ENCODE peak calls at places on chromosomes 11 and 22, in nine cellular contexts. J, E, C, X, Q, M, V, D and L are unnamed samples.

GRCh38 chr22:48890693-48891554 is 936.7 kb downstream of the BRD1 start:
- DNase-seq in C (no peak), J (no peak), D (no peak), V (no peak), M (no peak), E (no peak), Q (no peak), X (peak), L (no peak)

GRCh38 chr11:117613521-117613920 is 183.5 kb downstream of the DSCAML1 start:
- DNase-seq in V (no peak), M (no peak), Q (no peak), X (no peak), D (no peak), J (no peak), C (no peak), E (no peak), L (no peak)

GRCh38 chr11:11980841-11981308 is 27.6 kb downstream of the DKK3 start:
- DNase-seq in M (peak), E (peak), D (no peak), C (no peak), Q (no peak), V (no peak), X (no peak), J (no peak), L (no peak)

GRCh38 chr11:104198576-104198975 is 34.6 kb upstream of the PDGFD start:
- DNase-seq in V (no peak), X (no peak), M (no peak), J (peak), Q (no peak), E (no peak), C (peak), D (no peak), L (no peak)

GRCh38 chr11:28525636-28526405 is 417.6 kb downstream of the METTL15 start:
- DNase-seq in Q (no peak), C (no peak), X (no peak), D (no peak), E (no peak), J (no peak), V (no peak), M (no peak), L (no peak)

GRCh38 chr11:128476031-128476430 is 111.3 kb downstream of the ETS1 start:
- DNase-seq in C (no peak), X (no peak), M (no peak), D (no peak), V (no peak), E (no peak), J (no peak), Q (no peak), L (no peak)

GRCh38 chr11:119590651-119591308 is 138.2 kb downstream of the NECTIN1 start:
- DNase-seq in C (no peak), E (peak), M (no peak), V (no peak), Q (no peak), X (no peak), D (no peak), J (no peak), L (no peak)

GRCh38 chr11:68127791-68128681 is 6.8 kb upstream of the CHKA start:
- DNase-seq in D (no peak), E (peak), C (peak), J (no peak), Q (no peak), X (no peak), M (peak), V (peak), L (no peak)

GRCh38 chr11:121035823-121036222 is 11.9 kb downstream of the TBCEL start:
- DNase-seq in C (no peak), D (no peak), E (peak), J (no peak), V (no peak), M (no peak), X (no peak), Q (no peak), L (no peak)

GRCh38 chr11:58900479-58901420 is 38.5 kb upstream of the GLYATL1 start:
- DNase-seq in V (peak), Q (no peak), X (peak), D (peak), E (peak), C (peak), J (peak), M (peak), L (no peak)

GRCh38 chr11:25566298-25567200 is 765.4 kb upstream of the ANO3 start:
- DNase-seq in Q (no peak), M (no peak), D (no peak), C (peak), V (no peak), X (no peak), E (peak), J (peak), L (no peak)

GRCh38 chr11:2582958-2583604 is 116.7 kb downstream of the KCNQ1OT1 start:
- DNase-seq in E (no peak), M (no peak), X (peak), J (no peak), C (no peak), V (peak), D (no peak), Q (no peak), L (no peak)

GRCh38 chr11:69468911-69469885 is 12.3 kb upstream of the LINC01488 start:
- DNase-seq in Q (no peak), V (peak), X (no peak), D (no peak), C (no peak), E (no peak), J (no peak), M (no peak), L (no peak)

GRCh38 chr22:35839811-35840739 is 122.4 kb downstream of the APOL5 start:
- DNase-seq in J (peak), Q (peak), X (peak), C (peak), E (peak), V (peak), D (peak), M (peak), L (peak)

GRCh38 chr11:46920709-46921108 is 2.4 kb upstream of the LRP4 start:
- DNase-seq in V (peak), J (peak), D (peak), Q (peak), X (no peak), E (peak), M (peak), C (peak), L (peak)

GRCh38 chr11:15800121-15800800 is 556.1 kb downstream of the SOX6 start:
- DNase-seq in D (peak), Q (peak), C (peak), J (peak), V (peak), M (peak), E (peak), X (no peak), L (no peak)

GRCh38 chr11:119520966-119521365 is 98.0 kb upstream of the THY1 start:
- DNase-seq in X (no peak), D (no peak), M (no peak), J (no peak), C (no peak), V (no peak), E (no peak), Q (no peak), L (no peak)

GRCh38 chr11:120564573-120565301 is 53.2 kb downstream of the GRIK4 start:
- DNase-seq in C (peak), D (no peak), X (peak), J (peak), E (peak), M (peak), Q (no peak), V (no peak), L (no peak)

GRCh38 chr22:26777402-26777801 is 120.0 kb downstream of the MIAT start:
- DNase-seq in J (no peak), X (no peak), C (peak), Q (no peak), V (no peak), D (no peak), E (peak), M (peak), L (peak)

GRCh38 chr11:96178014-96178745 is 164.8 kb downstream of the MAML2 start:
- DNase-seq in E (no peak), M (no peak), C (no peak), X (no peak), D (no peak), V (no peak), J (no peak), Q (no peak), L (no peak)

GRCh38 chr11:43516316-43516820 is 157.6 kb downstream of the TTC17 start:
- DNase-seq in Q (no peak), J (no peak), E (no peak), M (no peak), D (no peak), X (no peak), C (no peak), V (no peak), L (no peak)

GRCh38 chr11:12430912-12431311 is 53.5 kb downstream of the PARVA start:
- DNase-seq in X (peak), V (peak), M (peak), C (peak), Q (no peak), D (peak), E (peak), J (peak), L (peak)

GRCh38 chr11:32069361-32070058 is 21.4 kb upstream of the RCN1 start:
- DNase-seq in E (no peak), J (no peak), D (no peak), M (no peak), X (no peak), V (no peak), C (no peak), Q (no peak), L (no peak)

GRCh38 chr11:93279911-93280347 is 50.6 kb upstream of the DEUP1 start:
- DNase-seq in C (no peak), E (no peak), X (no peak), Q (no peak), M (no peak), J (no peak), D (no peak), V (no peak), L (no peak)

GRCh38 chr11:62559204-62559603 is 12.6 kb upstream of the AHNAK start:
- DNase-seq in V (no peak), X (no peak), J (no peak), M (no peak), C (no peak), Q (no peak), D (no peak), E (no peak), L (no peak)
- H3K4me3 ChIP-seq in V (no peak), X (no peak), J (no peak), M (no peak), C (no peak), Q (no peak), D (no peak), E (no peak), L (no peak)

GRCh38 chr22:40817737-40818136 is 1.4 kb downstream of the SLC25A17 start:
- DNase-seq in Q (no peak), E (no peak), X (no peak), D (no peak), M (no peak), J (no peak), V (no peak), C (no peak), L (no peak)
- H3K4me3 ChIP-seq in Q (peak), E (peak), X (no peak), D (no peak), M (no peak), J (no peak), V (no peak), C (peak), L (no peak)

DNA sequence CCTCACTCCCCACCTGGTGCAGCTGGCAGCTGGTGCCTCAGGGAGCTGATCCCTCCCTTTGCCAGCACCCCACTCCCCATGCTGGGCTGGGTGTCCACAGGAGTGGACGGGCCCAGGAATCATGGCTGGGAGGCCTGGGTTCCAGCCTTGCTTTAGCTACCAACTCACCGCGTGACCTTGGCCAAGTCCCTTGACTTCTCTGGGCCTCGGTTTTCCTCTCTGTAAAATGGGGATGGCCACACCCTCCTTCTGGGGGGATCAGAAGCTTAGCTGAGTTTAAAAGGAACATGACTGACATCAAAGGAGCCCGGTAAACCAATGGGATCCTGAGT is 116.9 kb downstream of the KIAA1671 start:
- DNase-seq in X (no peak), J (no peak), E (no peak), C (no peak), V (no peak), Q (no peak), M (no peak), D (no peak), L (no peak)
- H3K4me3 ChIP-seq in X (no peak), J (no peak), E (no peak), C (no peak), V (no peak), Q (no peak), M (no peak), D (no peak), L (no peak)

GRCh38 chr22:30541979-30542810 is 4.3 kb downstream of the SEC14L6 start:
- DNase-seq in Q (no peak), D (no peak), E (no peak), C (no peak), X (no peak), J (no peak), V (no peak), M (no peak), L (no peak)

GRCh38 chr22:30539368-30539767 is 7.2 kb downstream of the SEC14L6 start:
- DNase-seq in M (no peak), J (no peak), D (no peak), C (no peak), V (no peak), E (no peak), X (no peak), Q (no peak), L (no peak)

GRCh38 chr22:30547188-30547587 is 647 bp upstream of the SEC14L6 start:
- DNase-seq in J (no peak), E (no peak), Q (no peak), M (no peak), V (no peak), X (no peak), C (no peak), D (no peak), L (no peak)

GRCh38 chr22:30546616-30547015 is at the start of gene SEC14L6:
- DNase-seq in D (no peak), V (no peak), J (no peak), X (no peak), Q (no peak), C (no peak), M (no peak), E (no peak), L (no peak)

DNA sequence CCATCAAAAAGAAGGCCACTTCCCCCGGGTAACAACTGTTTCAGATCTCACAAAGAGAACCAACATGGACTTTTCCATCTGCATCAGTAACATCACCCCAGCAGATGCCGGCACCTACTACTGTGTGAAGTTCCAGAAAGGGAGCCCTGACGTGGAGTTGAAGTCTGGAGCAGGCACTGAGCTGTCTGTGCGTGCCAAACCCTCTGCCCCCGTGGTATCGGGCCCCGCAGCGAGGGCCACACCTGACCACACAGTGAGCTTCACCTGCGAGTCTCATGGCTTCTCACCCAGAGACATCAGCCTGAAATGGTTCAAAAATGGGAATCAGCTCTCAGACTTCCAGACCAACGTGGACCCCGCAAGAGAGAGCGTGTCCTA is 3.7 kb downstream of the SEC14L6 start:
- DNase-seq in V (no peak), J (no peak), D (no peak), M (no peak), E (no peak), Q (no peak), C (no peak), X (no peak), L (no peak)
- H3K4me3 ChIP-seq in V (no peak), J (no peak), D (no peak), M (no peak), E (peak), Q (no peak), C (no peak), X (peak), L (no peak)

GRCh38 chr11:64060861-64061444 is 25.2 kb downstream of the FLRT1 start:
- DNase-seq in C (peak), M (no peak), D (no peak), Q (no peak), V (peak), E (no peak), X (peak), J (peak), L (no peak)
- H3K4me3 ChIP-seq in C (peak), M (peak), D (peak), Q (peak), V (peak), E (peak), X (peak), J (peak), L (peak)